ENCODE peak calls at places on chromosome 2, in four cellular contexts. L, V, R and C are unnamed samples.

GRCh38 chr2:151827564-151828142 is 568 bp downstream of the ARL5A start:
- DNase-seq in L (no peak), V (no peak), R (peak), C (peak)

GRCh38 chr2:54212456-54212855 is 43.6 kb downstream of the TSPYL6 start:
- DNase-seq in L (no peak), V (peak), R (no peak), C (no peak)

GRCh38 chr2:176583530-176584101 is 314.4 kb downstream of the MTX2 start:
- DNase-seq in L (no peak), V (no peak), R (no peak), C (no peak)

GRCh38 chr2:95069465-95069864 is 44.0 kb downstream of the MAL start:
- DNase-seq in L (no peak), V (no peak), R (peak), C (no peak)

GRCh38 chr2:30721241-30721640 is 86.0 kb downstream of the CAPN13 start:
- DNase-seq in L (no peak), V (no peak), R (peak), C (no peak)

GRCh38 chr2:151669585-151670081 is 64.6 kb downstream of the NEB start:
- DNase-seq in L (no peak), V (no peak), R (no peak), C (no peak)

GRCh38 chr2:98458207-98458606 is 13.5 kb downstream of the INPP4A start:
- DNase-seq in L (no peak), V (no peak), R (no peak), C (no peak)

GRCh38 chr2:122875091-122875651 is 1119.7 kb downstream of the TSN start:
- DNase-seq in L (no peak), V (no peak), R (no peak), C (no peak)

GRCh38 chr2:158845869-158846268 is 50.8 kb downstream of the DAPL1 start:
- DNase-seq in L (no peak), V (no peak), R (no peak), C (no peak)

GRCh38 chr2:15241208-15241607 is 319.9 kb downstream of the NBAS start:
- DNase-seq in L (no peak), V (no peak), R (no peak), C (no peak)

GRCh38 chr2:19100570-19100969 is 257.9 kb downstream of the OSR1 start:
- DNase-seq in L (no peak), V (no peak), R (no peak), C (no peak)

GRCh38 chr2:237572742-237573101 is 6.3 kb downstream of the PRLH start:
- DNase-seq in L (peak), V (no peak), R (no peak), C (no peak)

GRCh38 chr2:69386789-69387734 is at the start of gene GFPT1:
- DNase-seq in L (peak), V (peak), R (peak), C (peak)
- TF ChIP-seq CTCF in L (peak), V (no peak), R (no peak), C (no peak)

GRCh38 chr2:240561325-240561971 is 1.3 kb downstream of the DUSP28 start:
- DNase-seq in L (no peak), V (peak), R (peak), C (no peak)
- TF ChIP-seq CTCF in L (no peak), V (no peak), R (no peak), C (no peak)

GRCh38 chr2:236051803-236052202 is 116.4 kb downstream of the GBX2 start:
- DNase-seq in L (peak), V (no peak), R (no peak), C (no peak)

GRCh38 chr2:236052206-236052605 is 116.0 kb downstream of the GBX2 start:
- DNase-seq in L (no peak), V (no peak), R (no peak), C (no peak)

GRCh38 chr2:236047886-236048540 is 120.2 kb downstream of the GBX2 start:
- DNase-seq in L (no peak), V (no peak), R (no peak), C (no peak)

GRCh38 chr2:236051351-236051750 is 116.8 kb downstream of the GBX2 start:
- DNase-seq in L (no peak), V (no peak), R (no peak), C (no peak)

DNA sequence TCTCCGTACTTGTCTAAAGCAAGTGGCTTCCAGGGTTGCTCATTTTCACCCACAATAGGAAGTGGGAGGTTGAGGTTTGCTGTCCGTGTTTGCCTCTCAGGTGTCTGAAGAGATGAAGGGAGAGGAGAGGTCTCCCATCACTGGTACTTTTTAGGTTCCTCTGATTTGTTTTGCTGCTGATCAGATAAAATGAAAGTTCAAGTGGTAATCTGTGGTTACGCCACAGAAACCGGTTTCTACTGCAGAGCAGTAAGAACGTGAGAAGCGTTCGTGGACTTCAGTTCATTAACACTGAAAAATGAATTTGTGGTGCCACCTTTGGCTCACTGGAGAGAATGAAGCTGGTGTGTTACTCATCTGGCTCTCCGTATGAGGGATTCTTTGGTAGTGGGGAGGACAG is 118.2 kb downstream of the GBX2 start:
- DNase-seq in L (no peak), V (no peak), R (no peak), C (no peak)
- TF ChIP-seq CTCF in L (no peak), V (no peak), R (no peak), C (no peak)

GRCh38 chr2:26067186-26067974 is 33.5 kb downstream of the RAB10 start:
- DNase-seq in L (no peak), V (no peak), R (no peak), C (no peak)
- TF ChIP-seq CTCF in L (no peak), V (no peak), R (no peak), C (no peak)

DNA sequence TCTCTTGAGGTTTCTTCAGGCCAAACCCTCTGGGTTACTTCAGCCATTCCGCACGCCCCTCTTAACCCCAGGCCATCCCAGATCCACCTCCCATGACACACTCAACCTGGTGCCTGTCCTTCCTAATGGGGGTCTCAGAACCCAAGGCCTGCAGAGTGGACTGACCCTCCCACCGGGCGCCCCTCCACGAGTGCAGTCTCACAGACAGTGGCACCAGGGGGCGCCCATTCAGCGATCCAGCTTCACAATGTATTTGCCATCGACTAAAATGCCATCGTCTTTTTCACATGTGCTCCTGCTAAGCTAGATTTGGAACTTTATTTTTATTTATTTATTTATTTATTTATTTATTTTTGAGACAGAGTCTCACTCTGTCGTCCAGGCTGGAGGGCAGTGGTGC is 38.5 kb downstream of the INPP5D start:
- DNase-seq in L (no peak), V (no peak), R (peak), C (no peak)
- TF ChIP-seq CTCF in L (no peak), V (peak), R (no peak), C (peak)

DNA sequence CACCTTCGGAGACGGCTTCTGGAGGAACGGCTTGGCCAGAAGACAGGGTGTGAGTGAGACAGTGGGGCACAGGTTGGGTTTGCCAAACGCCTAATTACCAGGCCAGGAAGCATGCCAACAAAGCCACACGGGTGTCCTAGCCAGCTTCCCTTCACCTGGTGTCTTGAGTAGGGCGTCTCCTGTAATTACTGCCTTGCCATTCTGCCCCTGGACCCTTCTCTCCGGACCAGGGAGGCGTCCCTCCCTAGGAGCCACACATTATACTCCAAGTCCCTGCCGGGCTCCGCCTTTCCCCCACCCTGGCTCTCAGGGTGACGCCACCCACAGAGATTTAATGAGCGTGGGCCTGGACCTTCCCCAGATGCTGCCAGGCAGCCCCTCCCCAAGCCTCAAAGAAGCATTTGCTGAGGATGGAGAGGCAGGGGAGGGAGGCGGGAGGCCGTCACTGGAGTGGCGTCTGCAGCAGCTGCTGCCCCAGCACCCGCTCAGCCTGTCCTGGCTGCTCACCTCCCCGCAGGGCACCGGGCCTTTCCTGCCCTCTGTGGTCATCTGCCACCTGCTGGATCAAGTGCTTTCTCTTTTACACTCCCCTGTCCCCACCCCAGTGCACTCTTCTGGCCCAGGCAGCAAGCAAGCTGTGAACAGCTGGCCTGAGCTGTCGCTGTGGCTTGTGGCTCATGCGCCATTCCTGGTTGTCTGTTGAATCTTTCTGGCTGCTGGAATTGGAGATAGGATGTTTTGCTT is 20.7 kb downstream of the FOSL2 start:
- DNase-seq in L (peak), V (no peak), R (peak), C (no peak)
- TF ChIP-seq CTCF in L (peak), V (peak), R (peak), C (no peak)

DNA sequence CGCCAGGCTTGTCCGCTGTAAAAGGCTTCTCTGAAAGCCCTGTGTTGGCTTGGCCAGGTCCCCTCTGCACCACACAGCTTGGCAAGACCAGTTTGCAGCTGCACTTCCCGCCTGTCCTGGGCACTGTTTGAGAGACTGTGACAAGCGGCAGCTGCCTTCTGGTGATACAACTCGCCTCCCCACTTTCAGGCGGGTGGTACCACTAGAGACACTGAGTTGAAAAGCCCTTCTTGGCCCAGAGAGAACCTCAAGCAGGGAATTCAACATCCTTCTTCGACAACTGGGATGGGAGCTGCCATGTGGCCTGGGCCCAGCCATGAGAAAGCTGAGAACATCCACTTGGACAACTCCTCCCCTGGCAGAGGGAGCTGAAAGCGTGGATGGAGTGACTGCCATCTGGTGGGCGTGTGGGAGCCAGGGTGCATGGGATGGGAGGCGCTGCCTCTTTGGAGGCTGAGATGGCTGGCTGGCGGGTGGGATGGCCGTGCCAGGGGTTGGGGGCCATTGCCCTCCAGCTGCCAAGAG is 125.5 kb upstream of the REV1 start:
- DNase-seq in L (no peak), V (no peak), R (no peak), C (no peak)
- TF ChIP-seq CTCF in L (no peak), V (peak), R (no peak), C (peak)

GRCh38 chr2:134314202-134314601 is 60.3 kb downstream of the MGAT5 start:
- DNase-seq in L (no peak), V (no peak), R (no peak), C (no peak)

GRCh38 chr2:134315471-134315870 is 61.6 kb downstream of the MGAT5 start:
- DNase-seq in L (no peak), V (no peak), R (no peak), C (no peak)

GRCh38 chr2:134312482-134312881 is 58.6 kb downstream of the MGAT5 start:
- DNase-seq in L (no peak), V (no peak), R (no peak), C (no peak)

GRCh38 chr2:134310450-134311079 is 56.7 kb downstream of the MGAT5 start:
- DNase-seq in L (no peak), V (no peak), R (no peak), C (no peak)

GRCh38 chr2:134314656-134315377 is 60.9 kb downstream of the MGAT5 start:
- DNase-seq in L (no peak), V (no peak), R (no peak), C (no peak)
- TF ChIP-seq CTCF in L (no peak), V (no peak), R (no peak), C (no peak)

GRCh38 chr2:119679846-119680245 is 845 bp downstream of the TMEM177 start:
- DNase-seq in L (no peak), V (no peak), R (no peak), C (no peak)
- TF ChIP-seq CTCF in L (no peak), V (no peak), R (no peak), C (no peak)

GRCh38 chr2:204625135-204625534 is 79.9 kb downstream of the PARD3B start:
- DNase-seq in L (no peak), V (no peak), R (no peak), C (no peak)
- TF ChIP-seq CTCF in L (no peak), V (peak), R (no peak), C (no peak)